ENCODE peak calls at places on chromosomes 12 and 14, in four cellular contexts. One of them, this sample, is unnamed.

GRCh38 chr14:90416649-90417237 is 19.9 kb downstream of the CALM1 start:
- DNase-seq in HepG2: no peak
- DNase-seq in WTC11: no peak
- DNase-seq in K562: no peak
- DNase-seq in this sample: no peak

GRCh38 chr14:68124885-68125731 is 305.5 kb downstream of the RAD51B start:
- DNase-seq in K562: no peak
- DNase-seq in WTC11: no peak
- DNase-seq in HepG2: peak
- DNase-seq in this sample: peak

GRCh38 chr12:118160536-118160935 is 24.6 kb downstream of the PEBP1 start:
- DNase-seq in HepG2: no peak
- DNase-seq in K562: no peak
- DNase-seq in WTC11: no peak
- DNase-seq in this sample: no peak

GRCh38 chr12:52867636-52868035 is 18.8 kb upstream of the KRT78 start:
- DNase-seq in WTC11: no peak
- DNase-seq in HepG2: no peak
- DNase-seq in K562: no peak
- DNase-seq in this sample: no peak

GRCh38 chr14:104546021-104546491 is 33.5 kb upstream of the C14orf180 start:
- DNase-seq in WTC11: no peak
- DNase-seq in K562: no peak
- DNase-seq in HepG2: no peak
- DNase-seq in this sample: no peak

GRCh38 chr12:27797301-27798025 is 17.4 kb upstream of the MANSC4 start:
- DNase-seq in K562: no peak
- DNase-seq in WTC11: no peak
- DNase-seq in HepG2: no peak
- DNase-seq in this sample: no peak

GRCh38 chr12:93638954-93639353 is 38.2 kb upstream of the CRADD start:
- DNase-seq in K562: no peak
- DNase-seq in HepG2: no peak
- DNase-seq in WTC11: no peak
- DNase-seq in this sample: no peak

GRCh38 chr12:52745554-52745953 is 31.6 kb downstream of the KRT76 start:
- DNase-seq in HepG2: no peak
- DNase-seq in WTC11: no peak
- DNase-seq in K562: no peak
- DNase-seq in this sample: no peak

GRCh38 chr12:22728989-22729388 is 104.0 kb downstream of the ETNK1 start:
- DNase-seq in K562: no peak
- DNase-seq in HepG2: no peak
- DNase-seq in WTC11: no peak
- DNase-seq in this sample: no peak

GRCh38 chr12:57609781-57610552 is 1.3 kb upstream of the ARHGEF25 start:
- DNase-seq in HepG2: no peak
- DNase-seq in K562: no peak
- DNase-seq in WTC11: no peak
- DNase-seq in this sample: no peak

GRCh38 chr12:9649532-9649940 is 20.0 kb upstream of the CLEC2D start:
- DNase-seq in K562: no peak
- DNase-seq in HepG2: no peak
- DNase-seq in WTC11: no peak
- DNase-seq in this sample: no peak

GRCh38 chr12:26327975-26328635 is 132.7 kb downstream of the SSPN start:
- DNase-seq in K562: no peak
- DNase-seq in WTC11: no peak
- DNase-seq in HepG2: no peak
- DNase-seq in this sample: no peak

GRCh38 chr14:75196468-75196867 is 20.1 kb upstream of the TMED10 start:
- DNase-seq in K562: no peak
- DNase-seq in HepG2: peak
- DNase-seq in WTC11: no peak
- DNase-seq in this sample: no peak

GRCh38 chr12:51442324-51442723 is 17.7 kb downstream of the SLC4A8 start:
- DNase-seq in K562: no peak
- DNase-seq in WTC11: no peak
- DNase-seq in HepG2: no peak
- DNase-seq in this sample: no peak

GRCh38 chr12:112906712-112907414 is at the start of gene OAS1:
- DNase-seq in WTC11: no peak
- DNase-seq in HepG2: peak
- DNase-seq in K562: no peak
- DNase-seq in this sample: peak

GRCh38 chr12:53781218-53781801 is 29.5 kb upstream of the CISTR start:
- DNase-seq in K562: no peak
- DNase-seq in WTC11: no peak
- DNase-seq in HepG2: no peak
- DNase-seq in this sample: no peak

GRCh38 chr14:51783765-51784164 is 76.6 kb upstream of the GNG2 start:
- DNase-seq in HepG2: no peak
- DNase-seq in WTC11: no peak
- DNase-seq in K562: no peak
- DNase-seq in this sample: no peak

GRCh38 chr14:31880935-31881334 is 196.2 kb upstream of the ARHGAP5 start:
- DNase-seq in WTC11: no peak
- DNase-seq in HepG2: peak
- DNase-seq in K562: no peak
- DNase-seq in this sample: peak

GRCh38 chr12:120453977-120454376 is 7.7 kb downstream of the GATC start:
- DNase-seq in K562: peak
- DNase-seq in HepG2: peak
- DNase-seq in WTC11: no peak
- DNase-seq in this sample: peak

GRCh38 chr14:77099425-77100167 is 1.5 kb downstream of the CIPC start:
- DNase-seq in HepG2: no peak
- DNase-seq in K562: peak
- DNase-seq in WTC11: no peak
- DNase-seq in this sample: no peak

GRCh38 chr12:20120296-20120695 is 248.0 kb upstream of the PDE3A start:
- DNase-seq in HepG2: no peak
- DNase-seq in WTC11: no peak
- DNase-seq in K562: no peak
- DNase-seq in this sample: no peak

GRCh38 chr12:44052554-44052953 is 216.7 kb downstream of the TMEM117 start:
- DNase-seq in K562: no peak
- DNase-seq in HepG2: no peak
- DNase-seq in WTC11: no peak
- DNase-seq in this sample: no peak

GRCh38 chr12:132169376-132169775 is 25.1 kb downstream of the NOC4L start:
- DNase-seq in K562: no peak
- DNase-seq in HepG2: no peak
- DNase-seq in WTC11: no peak
- DNase-seq in this sample: no peak
- TF ChIP-seq HMGXB4 in K562: no peak
- TF ChIP-seq HMGXB4 in HepG2: no peak
- TF ChIP-seq HMGXB4 in WTC11: no peak
- TF ChIP-seq HMGXB4 in this sample: no peak

GRCh38 chr14:98692832-98693231 is 579.2 kb downstream of the BCL11B start:
- DNase-seq in HepG2: no peak
- DNase-seq in K562: no peak
- DNase-seq in WTC11: no peak
- DNase-seq in this sample: no peak

GRCh38 chr14:98689936-98690335 is 582.1 kb downstream of the BCL11B start:
- DNase-seq in K562: no peak
- DNase-seq in HepG2: no peak
- DNase-seq in WTC11: no peak
- DNase-seq in this sample: no peak

GRCh38 chr14:98698341-98698740 is 573.7 kb downstream of the BCL11B start:
- DNase-seq in K562: no peak
- DNase-seq in WTC11: no peak
- DNase-seq in HepG2: no peak
- DNase-seq in this sample: no peak

GRCh38 chr14:98695809-98696208 is 576.2 kb downstream of the BCL11B start:
- DNase-seq in HepG2: no peak
- DNase-seq in K562: no peak
- DNase-seq in WTC11: no peak
- DNase-seq in this sample: no peak

DNA sequence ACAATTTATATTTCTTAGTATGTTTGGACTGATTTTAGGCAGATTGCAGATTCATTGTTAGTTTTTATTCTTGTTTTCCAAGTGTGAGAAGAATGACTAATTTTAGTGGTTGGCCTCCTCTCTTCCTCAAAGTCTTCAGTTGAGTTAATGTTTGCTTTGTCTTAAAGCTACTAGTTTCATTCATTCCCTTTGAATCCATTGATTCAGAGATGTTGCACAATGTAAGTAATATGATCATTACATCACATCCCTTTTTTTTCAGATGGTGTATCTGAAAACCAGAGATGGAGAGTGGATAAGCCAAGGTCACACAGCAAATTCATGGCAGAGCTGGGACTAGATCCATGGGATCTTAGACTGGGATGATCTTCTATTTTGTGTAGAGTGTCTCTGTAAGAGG is 577.5 kb downstream of the BCL11B start:
- DNase-seq in HepG2: no peak
- DNase-seq in WTC11: no peak
- DNase-seq in K562: no peak
- DNase-seq in this sample: no peak
- TF ChIP-seq HMGXB4 in HepG2: no peak
- TF ChIP-seq HMGXB4 in WTC11: no peak
- TF ChIP-seq HMGXB4 in K562: no peak
- TF ChIP-seq HMGXB4 in this sample: no peak

GRCh38 chr14:99699071-99699760 is 15.1 kb downstream of the CYP46A1 start:
- DNase-seq in HepG2: no peak
- DNase-seq in WTC11: no peak
- DNase-seq in K562: no peak
- DNase-seq in this sample: no peak
- TF ChIP-seq HMGXB4 in HepG2: no peak
- TF ChIP-seq HMGXB4 in WTC11: no peak
- TF ChIP-seq HMGXB4 in K562: no peak
- TF ChIP-seq HMGXB4 in this sample: no peak

GRCh38 chr12:90062799-90063198 is 354.2 kb upstream of the ATP2B1 start:
- DNase-seq in K562: peak
- DNase-seq in WTC11: no peak
- DNase-seq in HepG2: peak
- DNase-seq in this sample: no peak
- TF ChIP-seq HMGXB4 in K562: no peak
- TF ChIP-seq HMGXB4 in WTC11: no peak
- TF ChIP-seq HMGXB4 in HepG2: no peak
- TF ChIP-seq HMGXB4 in this sample: no peak

This sample was measured in A549.